ENCODE peak calls at places on chromosomes 7 and 10, in five cellular contexts. F is RWPE1, Y is endothelial cell, Q is tibial artery, L is left lung. U is an unnamed sample.

GRCh38 chr7:7554647-7555575 is 11.8 kb upstream of the MIOS start:
- DNase-seq in Y (no peak), Q (no peak), L (no peak), F (no peak), U (no peak)

GRCh38 chr10:24947304-24948097 is 4.9 kb downstream of the PRTFDC1 start:
- DNase-seq in Q (no peak), F (peak), L (no peak), Y (no peak), U (no peak)

GRCh38 chr7:142579946-142580345 is 169.3 kb upstream of the PRSS1 start:
- DNase-seq in Y (no peak), L (no peak), Q (no peak), F (no peak), U (no peak)

GRCh38 chr10:35208949-35209613 is 82.4 kb downstream of the CREM start:
- DNase-seq in Q (no peak), Y (no peak), F (no peak), L (no peak), U (no peak)

GRCh38 chr10:96998329-96998888 is 166.3 kb downstream of the LCOR start:
- DNase-seq in Q (no peak), F (peak), Y (no peak), L (no peak), U (no peak)

GRCh38 chr7:43926193-43927043 is at the start of gene UBE2D4:
- DNase-seq in F (peak), Q (peak), L (peak), Y (peak), U (peak)

GRCh38 chr10:76453997-76454396 is 1022.6 kb downstream of the LRMDA start:
- DNase-seq in F (no peak), L (no peak), Q (no peak), Y (no peak), U (no peak)

GRCh38 chr7:158410720-158411119 is 176.9 kb downstream of the PTPRN2 start:
- DNase-seq in F (no peak), L (no peak), Y (no peak), Q (no peak), U (no peak)

GRCh38 chr7:13990319-13990983 is 985 bp upstream of the ETV1 start:
- DNase-seq in F (peak), Y (peak), L (peak), Q (peak), U (no peak)

GRCh38 chr10:126736737-126737136 is 66.2 kb upstream of the C10orf90 start:
- DNase-seq in Q (no peak), Y (no peak), L (no peak), F (no peak), U (no peak)

GRCh38 chr10:121771957-121772356 is 155.9 kb downstream of the ATE1 start:
- DNase-seq in L (no peak), Y (no peak), Q (no peak), F (no peak), U (no peak)

GRCh38 chr7:137985897-137986251 is 16.0 kb downstream of the CREB3L2 start:
- DNase-seq in F (no peak), Q (no peak), L (no peak), Y (no peak), U (no peak)

GRCh38 chr10:44258019-44258418 is 126.9 kb downstream of the CXCL12 start:
- DNase-seq in Y (no peak), L (no peak), Q (no peak), F (no peak), U (no peak)

GRCh38 chr10:71409516-71410104 is 12.9 kb downstream of the CDH23 start:
- DNase-seq in F (no peak), Q (peak), L (no peak), Y (no peak), U (no peak)

GRCh38 chr7:2808891-2809660 is 35.0 kb downstream of the GNA12 start:
- DNase-seq in L (peak), Q (no peak), Y (no peak), F (no peak), U (no peak)

GRCh38 chr10:1609038-1609411 is 128.3 kb downstream of the ADARB2 start:
- DNase-seq in Y (no peak), F (no peak), L (no peak), Q (no peak), U (no peak)

GRCh38 chr7:84372155-84372621 is 177.6 kb upstream of the SEMA3A start:
- DNase-seq in Y (no peak), L (no peak), F (peak), Q (no peak), U (no peak)

GRCh38 chr10:118139321-118139720 is 92.6 kb upstream of the RAB11FIP2 start:
- DNase-seq in Q (no peak), Y (no peak), L (no peak), F (peak), U (no peak)

GRCh38 chr10:131743190-131744151 is 157.3 kb upstream of the PPP2R2D start:
- DNase-seq in Q (peak), Y (no peak), L (no peak), F (no peak), U (no peak)

GRCh38 chr10:72730462-72730861 is 38.5 kb downstream of the MCU start:
- DNase-seq in F (no peak), Q (no peak), L (no peak), Y (no peak), U (no peak)

GRCh38 chr10:63773962-63774361 is 252.8 kb downstream of the REEP3 start:
- DNase-seq in Y (no peak), F (no peak), Q (no peak), L (no peak), U (no peak)

GRCh38 chr10:63773106-63773505 is 251.9 kb downstream of the REEP3 start:
- DNase-seq in Y (no peak), F (no peak), Q (no peak), L (no peak), U (no peak)

GRCh38 chr10:63769367-63769766 is 248.2 kb downstream of the REEP3 start:
- DNase-seq in Q (no peak), Y (no peak), F (no peak), L (no peak), U (no peak)

GRCh38 chr10:63767512-63767911 is 246.3 kb downstream of the REEP3 start:
- DNase-seq in L (no peak), Y (no peak), F (peak), Q (no peak), U (no peak)

GRCh38 chr10:63770523-63770922 is 249.3 kb downstream of the REEP3 start:
- DNase-seq in Q (no peak), F (no peak), L (no peak), Y (no peak), U (no peak)
- TF ChIP-seq CTCF in Q (no peak), F (no peak), L (no peak), Y (no peak), U (no peak)

DNA sequence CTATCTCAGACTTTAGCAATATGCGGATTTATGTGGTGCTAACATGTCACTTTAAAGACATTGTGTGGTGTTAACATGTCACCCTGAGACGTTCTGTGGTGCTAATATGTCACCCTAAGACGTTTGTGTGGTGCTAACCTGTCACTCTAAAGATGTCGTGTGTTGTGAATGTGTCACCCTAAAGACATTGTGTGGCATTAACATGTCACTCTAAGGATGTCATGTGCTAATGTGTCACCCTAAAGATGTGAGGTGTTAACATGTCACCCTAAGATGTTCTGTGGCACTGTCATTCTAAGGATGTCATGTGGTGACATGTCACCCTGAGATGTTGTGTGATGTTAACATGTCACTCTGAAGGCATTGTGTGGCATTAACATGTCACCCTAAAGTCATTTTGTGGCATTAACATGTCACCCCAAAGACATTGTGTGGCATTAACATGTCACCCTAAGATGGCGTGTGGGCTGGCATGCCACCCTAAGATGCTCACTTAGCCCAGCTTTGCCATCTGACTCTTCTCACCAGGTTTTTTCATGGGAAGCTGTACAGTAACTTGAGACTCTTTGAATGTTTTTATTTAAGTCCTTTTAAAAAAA is 45.6 kb downstream of the LANCL2 start:
- DNase-seq in Y (no peak), L (no peak), Q (no peak), F (no peak), U (no peak)
- TF ChIP-seq CTCF in Y (no peak), L (no peak), Q (no peak), F (no peak), U (no peak)

DNA sequence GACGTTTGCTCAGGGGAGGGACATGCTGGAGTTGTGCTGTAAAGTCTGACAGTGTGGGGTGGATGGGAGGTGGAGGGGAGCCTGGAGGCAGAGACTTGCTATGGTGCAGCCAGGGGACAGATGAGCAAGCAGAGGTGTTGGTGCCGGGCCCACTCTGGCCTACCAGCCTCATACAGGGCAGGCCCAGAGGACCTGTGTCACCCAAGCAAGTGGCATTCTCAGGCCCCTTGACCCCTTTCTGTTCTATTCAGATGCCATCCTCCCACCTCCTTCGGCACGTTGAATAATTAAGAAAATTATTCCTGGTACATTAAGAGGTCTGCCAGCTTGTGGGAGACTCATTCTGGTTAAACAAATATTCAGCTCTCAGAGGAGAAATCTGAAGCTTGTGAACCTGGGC is 8.5 kb downstream of the WDFY4 start:
- DNase-seq in Q (no peak), L (no peak), F (no peak), Y (no peak), U (no peak)
- TF ChIP-seq CTCF in Q (no peak), L (no peak), F (no peak), Y (no peak), U (no peak)

DNA sequence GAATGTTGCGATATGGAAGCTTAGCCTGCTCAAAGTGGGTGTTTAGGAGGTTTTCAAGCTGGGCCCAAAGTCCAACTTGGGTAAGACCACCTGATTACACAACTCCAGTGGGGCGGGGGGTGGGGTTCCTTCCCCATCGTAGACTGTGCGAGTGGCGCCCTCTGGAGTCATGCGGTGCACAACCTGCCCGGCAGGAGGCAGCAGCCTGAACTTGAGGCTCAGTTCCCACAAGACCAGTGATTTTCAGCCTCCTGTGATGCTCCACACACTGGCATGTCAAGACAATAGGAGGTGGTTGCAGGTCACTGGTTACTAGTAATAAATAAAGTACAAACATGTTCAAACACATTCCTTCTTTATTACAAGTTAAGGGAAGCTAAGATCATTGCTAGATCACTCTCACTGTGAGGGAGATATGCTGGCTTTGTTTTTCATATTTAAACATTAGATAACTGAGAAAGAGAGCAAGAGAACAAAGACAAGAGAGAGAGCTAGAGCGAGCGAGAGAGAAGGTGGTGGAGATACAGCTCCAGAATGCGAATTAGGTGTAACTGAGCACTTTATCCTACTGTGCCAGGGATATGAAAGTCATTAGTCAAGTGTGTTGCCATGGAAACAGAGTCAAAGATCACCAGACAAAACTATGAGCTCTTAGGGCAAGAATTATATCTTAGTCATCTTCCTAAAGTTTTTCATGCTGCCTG is 97.4 kb upstream of the BMPER start:
- DNase-seq in L (no peak), Y (peak), F (peak), Q (no peak), U (no peak)
- TF ChIP-seq CTCF in L (no peak), Y (peak), F (peak), Q (no peak), U (no peak)

DNA sequence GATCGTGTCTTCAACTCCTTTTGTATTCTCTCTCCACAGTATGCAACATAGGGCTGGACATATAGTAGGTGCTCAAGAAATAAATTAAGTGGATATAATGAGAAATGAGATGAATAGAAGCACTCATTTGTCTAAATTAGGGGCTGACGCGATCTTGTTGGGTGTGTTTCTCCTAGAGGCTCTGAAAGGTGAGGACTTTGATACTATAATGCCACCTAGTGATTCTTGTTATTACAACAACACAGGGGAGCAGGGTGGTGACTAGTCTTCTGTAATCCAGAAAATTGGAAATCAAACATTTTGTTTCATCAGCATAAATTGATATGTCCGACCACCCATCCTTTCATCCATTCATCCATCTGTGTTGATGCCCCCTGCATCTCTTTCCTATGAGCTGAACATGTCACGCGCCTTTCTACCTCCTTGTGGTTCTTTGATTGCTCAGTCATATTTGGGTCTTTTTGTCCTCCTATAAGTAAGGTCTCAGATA is 3.4 kb upstream of the CFAP58 start:
- DNase-seq in L (no peak), F (peak), Q (no peak), Y (no peak), U (no peak)
- TF ChIP-seq CTCF in L (peak), F (peak), Q (peak), Y (no peak), U (peak)

DNA sequence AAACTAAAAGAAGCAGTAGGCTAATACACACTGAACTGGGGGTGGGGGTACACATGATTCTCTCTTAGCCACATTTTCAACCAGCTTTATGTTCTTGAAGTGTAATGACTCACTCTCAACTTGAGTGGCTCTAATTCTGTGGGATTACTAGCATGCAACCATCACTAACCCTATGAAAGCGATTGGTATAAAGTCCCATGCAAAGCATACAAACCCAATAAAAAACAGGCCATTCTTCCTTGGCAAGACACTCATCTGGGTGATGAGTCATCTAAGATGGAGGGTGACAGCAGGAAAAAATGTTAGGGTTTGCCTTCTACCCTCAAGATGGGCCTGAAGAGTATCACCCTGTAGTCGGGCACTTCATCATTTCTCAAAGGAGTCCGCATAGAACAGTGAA is 14.9 kb upstream of the PON3 start:
- DNase-seq in L (no peak), Y (no peak), F (no peak), Q (no peak), U (no peak)
- TF ChIP-seq CTCF in L (no peak), Y (no peak), F (no peak), Q (no peak), U (no peak)

GRCh38 chr10:9342865-9343450 is 1288.5 kb downstream of the GATA3 start:
- DNase-seq in F (peak), Y (no peak), L (no peak), Q (no peak), U (no peak)
- TF ChIP-seq CTCF in F (peak), Y (peak), L (peak), Q (peak), U (no peak)

GRCh38 chr10:6722616-6723004 is 142.5 kb upstream of the PRKCQ start:
- DNase-seq in F (peak), L (no peak), Y (no peak), Q (no peak), U (no peak)

GRCh38 chr10:6726924-6727323 is 146.8 kb upstream of the PRKCQ start:
- DNase-seq in L (no peak), Y (no peak), Q (no peak), F (no peak), U (no peak)

GRCh38 chr10:6716521-6716920 is 136.4 kb upstream of the PRKCQ start:
- DNase-seq in L (no peak), Y (no peak), Q (no peak), F (peak), U (no peak)

GRCh38 chr10:6721964-6722615 is 142.0 kb upstream of the PRKCQ start:
- DNase-seq in Q (no peak), F (peak), Y (no peak), L (no peak), U (no peak)

GRCh38 chr10:6721480-6721879 is 141.4 kb upstream of the PRKCQ start:
- DNase-seq in Y (peak), Q (no peak), F (peak), L (no peak), U (no peak)
- TF ChIP-seq CTCF in Y (no peak), Q (no peak), F (no peak), L (no peak), U (no peak)

DNA sequence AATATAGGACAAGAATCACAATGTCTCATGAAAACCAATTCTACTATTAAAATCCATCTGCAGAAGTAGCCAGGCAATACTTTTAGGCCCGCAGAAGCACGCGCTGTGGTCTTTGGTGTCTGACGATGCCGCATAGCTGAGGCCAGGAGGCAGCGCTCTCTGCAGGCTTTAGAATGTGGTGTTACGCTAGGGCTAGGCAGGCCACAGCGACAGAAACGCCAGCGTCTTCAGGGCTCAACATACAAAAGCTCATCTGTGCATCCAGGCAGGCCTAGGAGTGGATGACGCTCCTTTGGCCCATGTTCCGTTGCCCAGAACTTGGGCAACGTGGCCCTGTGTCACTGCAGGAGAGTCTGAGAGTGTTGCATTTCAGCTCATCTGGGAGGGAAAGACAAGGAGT is 601.1 kb upstream of the FOXK1 start:
- DNase-seq in Y (no peak), F (no peak), L (no peak), Q (no peak), U (no peak)
- TF ChIP-seq CTCF in Y (no peak), F (no peak), L (no peak), Q (no peak), U (no peak)